ENCODE peak calls at places on chromosomes 16 and 17, in nine cellular contexts. One of them, this sample, is unnamed.
A peak's percentile ranks its signal among the peaks of the same experiment; 100 is the strongest.

GRCh38 chr16:30567991-30568638 is 3.4 kb downstream of the ZNF688 start:
- DNase-seq in testis: no peak
- DNase-seq in Peyer's patch: peak; percentile 67
- DNase-seq in mesendoderm: no peak
- DNase-seq in tibial artery: no peak
- DNase-seq in AG10803: peak; percentile 78
- DNase-seq in thyroid gland: no peak
- DNase-seq in lower leg skin: no peak
- DNase-seq in mammary epithelial cell: peak; percentile 96
- DNase-seq in this sample: peak; percentile 97

GRCh38 chr17:61380836-61381525 is 18.7 kb upstream of the TBX2 start:
- DNase-seq in testis: no peak
- DNase-seq in Peyer's patch: no peak
- DNase-seq in mesendoderm: no peak
- DNase-seq in tibial artery: peak; percentile 1
- DNase-seq in AG10803: no peak
- DNase-seq in thyroid gland: no peak
- DNase-seq in lower leg skin: no peak
- DNase-seq in mammary epithelial cell: no peak
- DNase-seq in this sample: no peak

GRCh38 chr17:4811471-4811870 is 4.5 kb downstream of the PLD2 start:
- DNase-seq in testis: no peak
- DNase-seq in Peyer's patch: no peak
- DNase-seq in mesendoderm: no peak
- DNase-seq in tibial artery: no peak
- DNase-seq in AG10803: no peak
- DNase-seq in thyroid gland: no peak
- DNase-seq in lower leg skin: no peak
- DNase-seq in mammary epithelial cell: no peak
- DNase-seq in this sample: no peak

GRCh38 chr16:1078579-1079021 is 6.1 kb downstream of the SSTR5 start:
- DNase-seq in testis: peak; percentile 57
- DNase-seq in Peyer's patch: peak; percentile 73
- DNase-seq in mesendoderm: no peak
- DNase-seq in tibial artery: peak; percentile 65
- DNase-seq in AG10803: no peak
- DNase-seq in thyroid gland: no peak
- DNase-seq in lower leg skin: no peak
- DNase-seq in mammary epithelial cell: peak; percentile 77
- DNase-seq in this sample: peak; percentile 56

GRCh38 chr16:4212207-4212933 is 29.5 kb downstream of the SRL start:
- DNase-seq in testis: peak; percentile 78
- DNase-seq in Peyer's patch: no peak
- DNase-seq in mesendoderm: no peak
- DNase-seq in tibial artery: peak; percentile 76
- DNase-seq in AG10803: no peak
- DNase-seq in thyroid gland: no peak
- DNase-seq in lower leg skin: no peak
- DNase-seq in mammary epithelial cell: no peak
- DNase-seq in this sample: no peak

GRCh38 chr16:48565752-48566151 is 44.2 kb downstream of the N4BP1 start:
- DNase-seq in testis: no peak
- DNase-seq in Peyer's patch: no peak
- DNase-seq in mesendoderm: no peak
- DNase-seq in tibial artery: no peak
- DNase-seq in AG10803: no peak
- DNase-seq in thyroid gland: no peak
- DNase-seq in lower leg skin: no peak
- DNase-seq in mammary epithelial cell: no peak
- DNase-seq in this sample: no peak

GRCh38 chr17:14672830-14673229 is 371.9 kb downstream of the HS3ST3B1 start:
- DNase-seq in testis: no peak
- DNase-seq in Peyer's patch: no peak
- DNase-seq in mesendoderm: peak; percentile 87
- DNase-seq in tibial artery: no peak
- DNase-seq in AG10803: peak; percentile 81
- DNase-seq in thyroid gland: no peak
- DNase-seq in lower leg skin: no peak
- DNase-seq in mammary epithelial cell: peak; percentile 78
- DNase-seq in this sample: peak; percentile 84

GRCh38 chr16:49912688-49913087 is 56.8 kb upstream of the ZNF423 start:
- DNase-seq in testis: no peak
- DNase-seq in Peyer's patch: no peak
- DNase-seq in mesendoderm: no peak
- DNase-seq in tibial artery: no peak
- DNase-seq in AG10803: no peak
- DNase-seq in thyroid gland: no peak
- DNase-seq in lower leg skin: no peak
- DNase-seq in mammary epithelial cell: no peak
- DNase-seq in this sample: no peak

GRCh38 chr16:83727018-83727417 is 80.8 kb upstream of the HSBP1 start:
- DNase-seq in testis: peak; percentile 20
- DNase-seq in Peyer's patch: no peak
- DNase-seq in mesendoderm: no peak
- DNase-seq in tibial artery: no peak
- DNase-seq in AG10803: peak; percentile 31
- DNase-seq in thyroid gland: no peak
- DNase-seq in lower leg skin: no peak
- DNase-seq in mammary epithelial cell: no peak
- DNase-seq in this sample: no peak

GRCh38 chr17:43351686-43352085 is 47.1 kb upstream of the ARL4D start:
- DNase-seq in testis: no peak
- DNase-seq in Peyer's patch: no peak
- DNase-seq in mesendoderm: no peak
- DNase-seq in tibial artery: no peak
- DNase-seq in AG10803: no peak
- DNase-seq in thyroid gland: no peak
- DNase-seq in lower leg skin: no peak
- DNase-seq in mammary epithelial cell: no peak
- DNase-seq in this sample: no peak

GRCh38 chr16:56788435-56788834 is 58.5 kb downstream of the NUP93 start:
- DNase-seq in testis: no peak
- DNase-seq in Peyer's patch: no peak
- DNase-seq in mesendoderm: no peak
- DNase-seq in tibial artery: no peak
- DNase-seq in AG10803: no peak
- DNase-seq in thyroid gland: no peak
- DNase-seq in lower leg skin: no peak
- DNase-seq in mammary epithelial cell: no peak
- DNase-seq in this sample: no peak

GRCh38 chr17:49952912-49953497 is 16.0 kb upstream of the DLX4 start:
- DNase-seq in testis: no peak
- DNase-seq in Peyer's patch: no peak
- DNase-seq in mesendoderm: no peak
- DNase-seq in tibial artery: no peak
- DNase-seq in AG10803: no peak
- DNase-seq in thyroid gland: no peak
- DNase-seq in lower leg skin: no peak
- DNase-seq in mammary epithelial cell: no peak
- DNase-seq in this sample: no peak

DNA sequence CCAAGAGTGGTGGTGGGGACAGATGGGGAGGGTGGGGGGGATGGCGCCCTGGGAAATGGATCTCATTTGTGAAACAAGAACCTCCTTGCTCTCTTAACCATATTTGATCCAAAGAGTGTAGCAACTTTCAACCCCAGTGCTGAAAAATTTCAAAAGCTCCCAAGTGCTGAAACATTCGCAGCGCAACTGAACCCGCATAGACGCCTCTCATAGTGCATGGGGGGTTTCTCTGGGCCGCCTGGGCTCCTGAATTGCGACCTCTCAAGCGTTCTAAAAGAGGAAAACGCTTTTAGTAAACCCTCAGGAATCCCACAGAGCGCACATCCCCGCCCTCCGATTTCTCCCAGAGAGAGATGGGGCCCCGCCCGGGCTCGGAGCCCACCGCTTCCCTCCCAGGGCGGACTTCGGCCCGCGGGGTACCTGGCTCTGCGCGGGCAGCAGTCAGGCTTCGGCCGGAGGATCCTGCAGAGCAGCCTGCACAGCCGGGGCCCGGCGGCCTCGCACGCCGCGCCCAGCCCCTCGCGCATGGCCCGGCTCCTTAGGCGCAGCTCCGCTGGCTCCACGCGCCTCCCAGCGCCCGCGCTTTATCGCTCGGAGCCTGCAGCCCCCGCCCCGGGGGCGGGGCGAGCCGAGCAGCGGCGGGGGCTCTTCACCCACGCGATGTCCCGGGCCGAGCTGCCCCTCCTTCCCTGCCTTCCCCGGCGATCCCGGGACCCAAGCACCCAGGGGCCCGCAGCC is 7.0 kb downstream of the NOS2 start:
- DNase-seq in testis: peak; percentile 28
- DNase-seq in Peyer's patch: no peak
- DNase-seq in mesendoderm: peak; percentile 44
- DNase-seq in tibial artery: no peak
- DNase-seq in AG10803: no peak
- DNase-seq in thyroid gland: peak; percentile 6
- DNase-seq in lower leg skin: no peak
- DNase-seq in mammary epithelial cell: peak; percentile 8
- DNase-seq in this sample: no peak
- H3K4me3 ChIP-seq in testis: peak overlapping the region; percentile 24
- H3K4me3 ChIP-seq in Peyer's patch: peak overlapping the region; percentile 50
- H3K4me3 ChIP-seq in mesendoderm: no peak overlapping the region
- H3K4me3 ChIP-seq in tibial artery: peak overlapping the region; percentile 46
- H3K4me3 ChIP-seq in AG10803: no peak overlapping the region
- H3K4me3 ChIP-seq in thyroid gland: no peak overlapping the region
- H3K4me3 ChIP-seq in lower leg skin: no peak overlapping the region
- H3K4me3 ChIP-seq in mammary epithelial cell: no peak overlapping the region
- H3K4me3 ChIP-seq in this sample: no peak overlapping the region

DNA sequence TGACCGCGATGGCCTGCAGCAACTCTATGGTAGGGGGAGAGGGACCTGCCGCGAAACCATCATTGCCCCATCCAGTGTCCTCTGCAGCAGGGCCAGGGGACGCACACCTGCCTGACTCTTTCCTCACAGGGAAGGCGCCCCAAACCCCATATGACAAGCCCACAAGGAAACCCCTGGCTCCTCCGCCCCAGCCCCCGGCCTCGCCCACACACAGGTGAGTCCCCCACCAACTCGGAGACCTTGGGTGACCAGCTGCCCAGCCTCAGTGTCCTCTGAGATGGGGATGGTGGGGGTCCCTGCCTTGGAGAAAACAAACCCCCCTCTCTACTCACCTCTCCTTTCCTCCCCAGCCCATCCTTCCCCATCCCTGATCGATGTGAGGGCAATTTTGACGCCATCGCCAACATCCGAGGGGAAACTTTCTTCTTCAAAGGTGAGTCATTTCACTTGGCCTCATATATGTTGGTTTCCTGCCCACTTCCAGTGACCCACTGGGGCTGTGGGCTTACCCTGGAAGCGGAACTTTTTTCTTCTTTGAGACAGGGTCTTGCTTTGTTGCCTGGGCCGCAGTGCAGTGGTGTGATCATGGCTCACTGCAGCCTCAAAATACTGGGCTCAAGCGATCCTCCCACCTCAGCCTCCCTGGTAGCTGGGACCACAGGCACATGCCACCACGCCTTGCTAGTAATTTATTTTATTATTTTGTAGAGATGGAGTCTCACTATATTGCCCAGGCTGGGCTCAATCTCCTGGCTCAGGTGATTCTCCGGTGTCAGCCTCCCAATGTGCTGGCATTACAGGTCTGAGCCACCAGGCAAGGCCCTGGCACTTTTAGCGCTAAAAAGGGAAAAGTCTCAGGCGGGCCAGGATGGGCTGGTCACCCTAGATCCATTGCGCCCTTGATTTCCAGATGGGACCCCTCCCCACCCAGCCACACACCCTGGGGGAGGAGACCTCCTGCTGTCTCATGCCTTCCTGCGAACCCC is 8.0 kb upstream of the IL32 start:
- DNase-seq in testis: no peak
- DNase-seq in Peyer's patch: no peak
- DNase-seq in mesendoderm: no peak
- DNase-seq in tibial artery: no peak
- DNase-seq in AG10803: no peak
- DNase-seq in thyroid gland: no peak
- DNase-seq in lower leg skin: no peak
- DNase-seq in mammary epithelial cell: no peak
- DNase-seq in this sample: no peak
- H3K4me3 ChIP-seq in testis: no peak overlapping the region
- H3K4me3 ChIP-seq in Peyer's patch: peak overlapping the region; percentile 90
- H3K4me3 ChIP-seq in mesendoderm: no peak overlapping the region
- H3K4me3 ChIP-seq in tibial artery: no peak overlapping the region
- H3K4me3 ChIP-seq in AG10803: peak overlapping the region; percentile 9
- H3K4me3 ChIP-seq in thyroid gland: no peak overlapping the region
- H3K4me3 ChIP-seq in lower leg skin: no peak overlapping the region
- H3K4me3 ChIP-seq in mammary epithelial cell: peak overlapping the region; percentile 82
- H3K4me3 ChIP-seq in this sample: peak overlapping the region; percentile 93

GRCh38 chr17:78131172-78132085 is 858 bp downstream of the TMC8 start:
- DNase-seq in testis: no peak
- DNase-seq in Peyer's patch: peak; percentile 58
- DNase-seq in mesendoderm: no peak
- DNase-seq in tibial artery: no peak
- DNase-seq in AG10803: no peak
- DNase-seq in thyroid gland: no peak
- DNase-seq in lower leg skin: peak; percentile 85
- DNase-seq in mammary epithelial cell: no peak
- DNase-seq in this sample: no peak

GRCh38 chr17:78129385-78130079 is 977 bp upstream of the TMC6 start:
- DNase-seq in testis: no peak
- DNase-seq in Peyer's patch: peak; percentile 79
- DNase-seq in mesendoderm: no peak
- DNase-seq in tibial artery: no peak
- DNase-seq in AG10803: no peak
- DNase-seq in thyroid gland: no peak
- DNase-seq in lower leg skin: no peak
- DNase-seq in mammary epithelial cell: no peak
- DNase-seq in this sample: no peak

GRCh38 chr17:78130439-78131101 is at the start of gene TMC8:
- DNase-seq in testis: no peak
- DNase-seq in Peyer's patch: peak; percentile 93
- DNase-seq in mesendoderm: peak; percentile 57
- DNase-seq in tibial artery: peak; percentile 52
- DNase-seq in AG10803: no peak
- DNase-seq in thyroid gland: no peak
- DNase-seq in lower leg skin: peak; percentile 87
- DNase-seq in mammary epithelial cell: no peak
- DNase-seq in this sample: no peak

GRCh38 chr17:78128616-78129384 is at the start of gene TMC6:
- DNase-seq in testis: no peak
- DNase-seq in Peyer's patch: peak; percentile 88
- DNase-seq in mesendoderm: peak; percentile 89
- DNase-seq in tibial artery: no peak
- DNase-seq in AG10803: no peak
- DNase-seq in thyroid gland: peak; percentile 56
- DNase-seq in lower leg skin: peak; percentile 89
- DNase-seq in mammary epithelial cell: peak; percentile 46
- DNase-seq in this sample: no peak

GRCh38 chr17:78130080-78130438 is 512 bp upstream of the TMC8 start:
- DNase-seq in testis: no peak
- DNase-seq in Peyer's patch: no peak
- DNase-seq in mesendoderm: no peak
- DNase-seq in tibial artery: no peak
- DNase-seq in AG10803: no peak
- DNase-seq in thyroid gland: no peak
- DNase-seq in lower leg skin: no peak
- DNase-seq in mammary epithelial cell: no peak
- DNase-seq in this sample: no peak
- H3K4me3 ChIP-seq in testis: no peak overlapping the region
- H3K4me3 ChIP-seq in Peyer's patch: peak overlapping the region; percentile 50
- H3K4me3 ChIP-seq in mesendoderm: no peak overlapping the region
- H3K4me3 ChIP-seq in tibial artery: no peak overlapping the region
- H3K4me3 ChIP-seq in AG10803: no peak overlapping the region
- H3K4me3 ChIP-seq in thyroid gland: no peak overlapping the region
- H3K4me3 ChIP-seq in lower leg skin: no peak overlapping the region
- H3K4me3 ChIP-seq in mammary epithelial cell: no peak overlapping the region
- H3K4me3 ChIP-seq in this sample: no peak overlapping the region

GRCh38 chr16:27314161-27314723 is 468 bp downstream of the IL4R start:
- DNase-seq in testis: peak; percentile 78
- DNase-seq in Peyer's patch: peak; percentile 83
- DNase-seq in mesendoderm: peak; percentile 51
- DNase-seq in tibial artery: peak; percentile 69
- DNase-seq in AG10803: peak; percentile 87
- DNase-seq in thyroid gland: peak; percentile 43
- DNase-seq in lower leg skin: peak; percentile 93
- DNase-seq in mammary epithelial cell: peak; percentile 95
- DNase-seq in this sample: peak; percentile 87
- H3K4me3 ChIP-seq in testis: peak overlapping the region; percentile 74
- H3K4me3 ChIP-seq in Peyer's patch: peak overlapping the region; percentile 90
- H3K4me3 ChIP-seq in mesendoderm: peak overlapping the region; percentile 86
- H3K4me3 ChIP-seq in tibial artery: peak overlapping the region; percentile 92
- H3K4me3 ChIP-seq in AG10803: peak overlapping the region; percentile 83
- H3K4me3 ChIP-seq in thyroid gland: peak overlapping the region; percentile 69
- H3K4me3 ChIP-seq in lower leg skin: peak overlapping the region; percentile 76
- H3K4me3 ChIP-seq in mammary epithelial cell: peak overlapping the region; percentile 87
- H3K4me3 ChIP-seq in this sample: peak overlapping the region; percentile 93

This sample was measured in bronchial epithelial cell.